ENCODE peak calls at places on chromosomes 13 and 19, in four cellular contexts. Y, C, V and N are unnamed samples.
A peak's percentile ranks its signal among the peaks of the same experiment; 100 is the strongest.

GRCh38 chr13:50626031-50626643 is 217.4 kb downstream of the DLEU7 start:
- ATAC-seq in C (no peak), Y (peak; percentile 63), V (no peak), N (no peak)

GRCh38 chr13:51688937-51689336 is 104.7 kb downstream of the WDFY2 start:
- ATAC-seq in Y (no peak), V (peak; percentile 52), C (no peak), N (no peak)

GRCh38 chr13:39224841-39225240 is 186.6 kb downstream of the NHLRC3 start:
- ATAC-seq in C (no peak), V (no peak), Y (no peak), N (no peak)

GRCh38 chr13:100545684-100546061 is 42.9 kb downstream of the GGACT start:
- ATAC-seq in C (no peak), Y (no peak), V (no peak), N (no peak)

GRCh38 chr13:58340895-58341294 is 709.4 kb downstream of the PCDH17 start:
- ATAC-seq in V (no peak), C (no peak), Y (no peak), N (no peak)

GRCh38 chr19:5075603-5076002 is 106.7 kb downstream of the KDM4B start:
- ATAC-seq in Y (no peak), V (no peak), C (no peak), N (no peak)

GRCh38 chr19:447816-448546 is 12.9 kb downstream of the SHC2 start:
- ATAC-seq in Y (peak; percentile 76), C (peak; percentile 41), V (no peak), N (peak; percentile 65)

GRCh38 chr19:38375098-38375493 is 725 bp downstream of the PSMD8 start:
- ATAC-seq in V (no peak), C (no peak), Y (no peak), N (no peak)

GRCh38 chr19:3367572-3368440 is 1.4 kb downstream of the NFIC start:
- ATAC-seq in V (peak; percentile 9), Y (no peak), C (no peak), N (no peak)

GRCh38 chr13:40402931-40403412 is 263.5 kb downstream of the FOXO1 start:
- ATAC-seq in C (no peak), Y (peak; percentile 42), V (peak; percentile 76), N (peak; percentile 23)

GRCh38 chr19:1751367-1752008 is 1.8 kb upstream of the ONECUT3 start:
- ATAC-seq in V (no peak), Y (no peak), C (no peak), N (no peak)

GRCh38 chr19:38878575-38879399 is 712 bp upstream of the RINL start:
- ATAC-seq in C (no peak), Y (no peak), V (no peak), N (no peak)

GRCh38 chr13:113820813-113821651 is 42.8 kb downstream of the GAS6 start:
- ATAC-seq in V (no peak), Y (peak; percentile 73), C (peak; percentile 55), N (peak; percentile 89)

GRCh38 chr13:59680429-59681024 is 483.2 kb downstream of the DIAPH3 start:
- ATAC-seq in V (no peak), Y (no peak), C (no peak), N (no peak)

GRCh38 chr19:8145969-8146368 is 3.4 kb downstream of the FBN3 start:
- ATAC-seq in C (no peak), Y (no peak), V (peak; percentile 6), N (no peak)

GRCh38 chr19:49004964-49005614 is 11.4 kb downstream of the RUVBL2 start:
- ATAC-seq in Y (no peak), C (no peak), V (no peak), N (no peak)

GRCh38 chr13:29920018-29920643 is 69.7 kb upstream of the UBL3 start:
- ATAC-seq in Y (no peak), V (no peak), C (no peak), N (no peak)

GRCh38 chr13:109704771-109705628 is 81.4 kb downstream of the IRS2 start:
- ATAC-seq in Y (peak; percentile 74), V (no peak), C (peak; percentile 52), N (peak; percentile 73)

GRCh38 chr13:33227927-33228644 is 57.5 kb downstream of the STARD13 start:
- ATAC-seq in C (no peak), Y (peak; percentile 38), V (no peak), N (no peak)

GRCh38 chr19:19948800-19949199 is 48.1 kb downstream of the ZNF93 start:
- ATAC-seq in C (no peak), V (no peak), Y (no peak), N (no peak)